ENCODE peak calls at places on chromosome 10, in eight cellular contexts. K is caudate nucleus; M is astrocyte of the hippocampus; V is amniotic stem cell; S is stimulated activated CD4-positive, alpha-beta T cell treated with anti-CD3 and anti-CD28 coated beads, Interleukin-1b, Interleukin-23, amount 100 ng/mL, for 1 hour; T is NCI-H2081; A is left ventricle myocardium inferior; E is tibial artery. P is an unnamed sample.
A peak's percentile ranks its signal among the peaks of the same experiment; 100 is the strongest.

GRCh38 chr10:34156781-34157425 is 658.2 kb downstream of the PARD3 start:
- DNase-seq in K (no peak), M (peak; percentile 20), V (peak; percentile 3), S (no peak), T (no peak), A (no peak), E (no peak), P (no peak)

GRCh38 chr10:29880856-29881255 is 178.5 kb downstream of the JCAD start:
- DNase-seq in K (no peak), M (no peak), V (no peak), S (no peak), T (no peak), A (no peak), E (no peak), P (no peak)

GRCh38 chr10:9166770-9167169 is 1112.3 kb downstream of the GATA3 start:
- DNase-seq in K (no peak), M (no peak), V (no peak), S (no peak), T (no peak), A (no peak), E (no peak), P (no peak)

GRCh38 chr10:71974489-71975011 is 10.4 kb downstream of the CHST3 start:
- DNase-seq in K (no peak), M (peak; percentile 65), V (peak; percentile 63), S (no peak), T (no peak), A (no peak), E (no peak), P (no peak)

GRCh38 chr10:58641708-58642107 is 129.0 kb downstream of the BICC1 start:
- DNase-seq in K (no peak), M (peak; percentile 74), V (no peak), S (no peak), T (no peak), A (no peak), E (no peak), P (no peak)

GRCh38 chr10:24858244-24858907 is 94.0 kb downstream of the PRTFDC1 start:
- DNase-seq in K (no peak), M (peak; percentile 24), V (no peak), S (no peak), T (no peak), A (no peak), E (no peak), P (no peak)

GRCh38 chr10:62424026-62424425 is 49.9 kb downstream of the ZNF365 start:
- DNase-seq in K (no peak), M (no peak), V (no peak), S (no peak), T (no peak), A (no peak), E (no peak), P (no peak)

GRCh38 chr10:37125921-37126320 is 523 bp downstream of the ANKRD30A start:
- DNase-seq in K (no peak), M (no peak), V (no peak), S (no peak), T (no peak), A (no peak), E (no peak), P (no peak)

GRCh38 chr10:29882766-29883165 is 176.6 kb downstream of the JCAD start:
- DNase-seq in K (no peak), M (no peak), V (no peak), S (no peak), T (no peak), A (peak; percentile 24), E (no peak), P (no peak)

GRCh38 chr10:97127507-97127906 is 58.3 kb downstream of the SLIT1 start:
- DNase-seq in K (no peak), M (no peak), V (no peak), S (no peak), T (no peak), A (no peak), E (no peak), P (no peak)

GRCh38 chr10:127458171-127458810 is 90.8 kb upstream of the NPS start:
- DNase-seq in K (no peak), M (no peak), V (no peak), S (no peak), T (no peak), A (no peak), E (no peak), P (no peak)

GRCh38 chr10:43878386-43878785 is 229.7 kb upstream of the ZNF32 start:
- DNase-seq in K (no peak), M (peak; percentile 52), V (no peak), S (no peak), T (no peak), A (peak; percentile 66), E (no peak), P (no peak)

GRCh38 chr10:13882112-13882711 is 295.4 kb downstream of the PRPF18 start:
- DNase-seq in K (no peak), M (peak; percentile 93), V (peak; percentile 82), S (no peak), T (no peak), A (no peak), E (peak; percentile 49), P (peak; percentile 86)

GRCh38 chr10:99711129-99711719 is 20.7 kb downstream of the COX15 start:
- DNase-seq in K (no peak), M (peak; percentile 74), V (peak; percentile 22), S (no peak), T (peak; percentile 13), A (no peak), E (no peak), P (no peak)

GRCh38 chr10:95742529-95742884 is 13.5 kb upstream of the ENTPD1 start:
- DNase-seq in K (no peak), M (peak; percentile 74), V (no peak), S (no peak), T (peak; percentile 87), A (no peak), E (peak; percentile 38), P (no peak)

GRCh38 chr10:85642082-85642420 is 724.5 kb downstream of the GRID1 start:
- DNase-seq in K (no peak), M (no peak), V (no peak), S (no peak), T (no peak), A (no peak), E (no peak), P (no peak)